ENCODE peak calls at places on chromosomes 11 and 22, in six cellular contexts. D is effector memory CD4-positive, alpha-beta T cell; W is cardiac muscle cell; S is astrocyte of the cerebellum; M is fibroblast of pulmonary artery; X is heart right ventricle. Q is an unnamed sample.

GRCh38 chr11:43646767-43647166 is 33.8 kb upstream of the HSD17B12 start:
- DNase-seq in D (no peak), W (no peak), S (no peak), M (no peak), X (no peak), Q (no peak)

GRCh38 chr11:74141274-74141695 is 29.5 kb downstream of the C2CD3 start:
- DNase-seq in D (no peak), W (no peak), S (no peak), M (peak; percentile 47), X (no peak), Q (peak; percentile 53)

GRCh38 chr22:24434472-24435322 is 7.3 kb downstream of the ADORA2A start:
- DNase-seq in D (peak; percentile 69), W (no peak), S (no peak), M (peak; percentile 69), X (peak; percentile 84), Q (no peak)

GRCh38 chr11:40314327-40314726 is 1145.1 kb downstream of the LRRC4C start:
- DNase-seq in D (no peak), W (no peak), S (no peak), M (no peak), X (no peak), Q (no peak)

GRCh38 chr11:102046841-102047240 is 396 bp upstream of the CFAP300 start:
- DNase-seq in D (no peak), W (no peak), S (no peak), M (peak; percentile 21), X (no peak), Q (no peak)

GRCh38 chr11:69335461-69336386 is 41.8 kb downstream of the MYEOV start:
- DNase-seq in D (no peak), W (no peak), S (no peak), M (no peak), X (no peak), Q (no peak)

GRCh38 chr11:115425243-115425642 is 79.0 kb downstream of the CADM1 start:
- DNase-seq in D (no peak), W (no peak), S (no peak), M (no peak), X (no peak), Q (no peak)

GRCh38 chr11:10414659-10415058 is 40.4 kb upstream of the AMPD3 start:
- DNase-seq in D (no peak), W (no peak), S (no peak), M (peak; percentile 74), X (peak; percentile 24), Q (no peak)

GRCh38 chr11:101797335-101797734 is 117.5 kb upstream of the CEP126 start:
- DNase-seq in D (no peak), W (no peak), S (no peak), M (peak; percentile 22), X (no peak), Q (no peak)

GRCh38 chr11:34501500-34501899 is 12.1 kb downstream of the ELF5 start:
- DNase-seq in D (no peak), W (no peak), S (peak; percentile 97), M (peak; percentile 66), X (no peak), Q (peak; percentile 47)

GRCh38 chr11:76955459-76956114 is 78.6 kb upstream of the B3GNT6 start:
- DNase-seq in D (no peak), W (no peak), S (no peak), M (no peak), X (no peak), Q (peak; percentile 23)

GRCh38 chr11:78902771-78903507 is 328.3 kb upstream of the NARS2 start:
- DNase-seq in D (no peak), W (no peak), S (no peak), M (no peak), X (no peak), Q (no peak)

GRCh38 chr11:73129198-73129597 is 12.9 kb downstream of the FCHSD2 start:
- DNase-seq in D (no peak), W (no peak), S (no peak), M (no peak), X (no peak), Q (no peak)

GRCh38 chr11:65438257-65439151 is 15.9 kb downstream of the NEAT1 start:
- DNase-seq in D (no peak), W (no peak), S (no peak), M (peak; percentile 39), X (no peak), Q (no peak)

GRCh38 chr11:2447253-2447950 is 2.6 kb downstream of the KCNQ1 start:
- DNase-seq in D (no peak), W (no peak), S (no peak), M (no peak), X (no peak), Q (no peak)

GRCh38 chr22:32037236-32037635 is 5.8 kb upstream of the SLC5A1 start:
- DNase-seq in D (no peak), W (no peak), S (no peak), M (no peak), X (no peak), Q (no peak)

GRCh38 chr11:117972044-117972443 is 14.2 kb upstream of the IL10RA start:
- DNase-seq in D (no peak), W (no peak), S (no peak), M (no peak), X (no peak), Q (no peak)

GRCh38 chr11:117969160-117969991 is 16.8 kb upstream of the IL10RA start:
- DNase-seq in D (no peak), W (no peak), S (no peak), M (no peak), X (no peak), Q (no peak)

GRCh38 chr11:117961896-117962295 is 24.3 kb upstream of the IL10RA start:
- DNase-seq in D (no peak), W (no peak), S (no peak), M (no peak), X (no peak), Q (no peak)

GRCh38 chr11:117970400-117971024 is 15.7 kb upstream of the IL10RA start:
- DNase-seq in D (peak; percentile 30), W (no peak), S (no peak), M (peak; percentile 7), X (no peak), Q (peak; percentile 62)

GRCh38 chr11:117966908-117967307 is 19.3 kb upstream of the IL10RA start:
- DNase-seq in D (no peak), W (no peak), S (no peak), M (no peak), X (no peak), Q (no peak)
- H3K4me3 ChIP-seq in D (no peak overlapping the region), W (no peak overlapping the region), S (no peak overlapping the region), M (no peak overlapping the region), X (no peak overlapping the region), Q (no peak overlapping the region)

GRCh38 chr11:57475191-57475590 is 14.9 kb downstream of the RTN4RL2 start:
- DNase-seq in D (no peak), W (no peak), S (no peak), M (peak; percentile 38), X (no peak), Q (no peak)
- H3K4me3 ChIP-seq in D (no peak overlapping the region), W (no peak overlapping the region), S (no peak overlapping the region), M (no peak overlapping the region), X (no peak overlapping the region), Q (no peak overlapping the region)

GRCh38 chr11:61717286-61718033 is 35.0 kb upstream of the MYRF start:
- DNase-seq in D (no peak), W (no peak), S (no peak), M (no peak), X (no peak), Q (no peak)

GRCh38 chr11:61719968-61720367 is 32.5 kb upstream of the MYRF start:
- DNase-seq in D (no peak), W (no peak), S (no peak), M (no peak), X (no peak), Q (no peak)

GRCh38 chr11:61718613-61719302 is 33.7 kb upstream of the MYRF start:
- DNase-seq in D (no peak), W (peak; percentile 83), S (no peak), M (peak; percentile 56), X (peak; percentile 70), Q (peak; percentile 31)

GRCh38 chr11:61716478-61717285 is 35.8 kb upstream of the MYRF start:
- DNase-seq in D (no peak), W (no peak), S (no peak), M (no peak), X (no peak), Q (no peak)

GRCh38 chr11:61718046-61718531 is 34.3 kb upstream of the MYRF start:
- DNase-seq in D (no peak), W (no peak), S (no peak), M (no peak), X (no peak), Q (no peak)
- H3K4me3 ChIP-seq in D (no peak overlapping the region), W (peak overlapping the region; percentile 25), S (peak overlapping the region; percentile 43), M (peak overlapping the region; percentile 42), X (peak overlapping the region; percentile 54), Q (no peak overlapping the region)

GRCh38 chr22:19767427-19768380 is 7.1 kb downstream of the TBX1 start:
- DNase-seq in D (no peak), W (no peak), S (no peak), M (no peak), X (peak; percentile 24), Q (no peak)
- H3K4me3 ChIP-seq in D (no peak overlapping the region), W (no peak overlapping the region), S (no peak overlapping the region), M (no peak overlapping the region), X (peak overlapping the region; percentile 40), Q (no peak overlapping the region)

GRCh38 chr11:27721505-27722116 is 21.4 kb upstream of the BDNF start:
- DNase-seq in D (no peak), W (no peak), S (no peak), M (no peak), X (no peak), Q (no peak)
- H3K4me3 ChIP-seq in D (no peak overlapping the region), W (peak overlapping the region; percentile 39), S (peak overlapping the region; percentile 67), M (peak overlapping the region; percentile 55), X (no peak overlapping the region), Q (peak overlapping the region; percentile 34)

DNA sequence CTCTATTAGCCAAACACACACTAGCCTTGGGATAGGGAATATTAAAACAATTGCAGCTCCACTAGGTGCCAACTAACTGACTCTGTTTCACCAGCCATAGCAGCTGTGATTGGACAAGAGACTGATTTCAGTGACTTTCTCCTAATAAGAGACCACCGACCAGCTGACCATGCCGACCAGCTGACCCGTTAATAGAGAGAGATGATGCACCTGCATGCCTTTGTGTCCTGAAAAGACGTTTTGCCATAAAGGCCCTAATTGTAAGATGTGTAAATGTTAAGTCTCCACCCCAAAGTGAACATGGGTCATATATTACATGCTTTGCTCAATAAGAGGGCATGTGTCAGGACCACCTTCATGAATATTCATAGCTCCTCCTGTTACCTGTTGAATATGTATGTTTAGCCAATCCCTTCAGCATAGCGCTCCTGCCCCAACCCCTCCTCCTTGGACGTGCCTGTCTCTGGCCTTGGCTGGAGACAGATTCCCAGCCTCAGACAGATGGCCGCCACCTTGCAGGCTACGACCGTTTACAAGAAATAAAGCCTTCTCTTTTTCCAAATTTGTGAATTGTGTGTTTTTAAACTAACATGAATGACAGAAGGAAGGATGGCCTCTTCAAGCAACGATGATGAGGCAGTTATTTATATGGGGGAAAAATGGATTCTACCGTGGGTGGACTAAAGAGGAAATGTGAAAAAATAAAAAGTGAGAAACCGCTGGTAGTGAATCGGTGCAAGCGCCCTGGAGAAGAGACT is 1.2 kb upstream of the NADSYN1 start:
- DNase-seq in D (no peak), W (peak; percentile 50), S (no peak), M (no peak), X (no peak), Q (peak; percentile 29)
- H3K4me3 ChIP-seq in D (peak overlapping the region; percentile 79), W (peak overlapping the region; percentile 39), S (peak overlapping the region; percentile 79), M (no peak overlapping the region), X (peak overlapping the region; percentile 97), Q (peak overlapping the region; percentile 87)

GRCh38 chr11:100467821-100468508 is 219.1 kb upstream of the ARHGAP42 start:
- DNase-seq in D (no peak), W (no peak), S (no peak), M (no peak), X (no peak), Q (no peak)
- H3K4me3 ChIP-seq in D (no peak overlapping the region), W (no peak overlapping the region), S (no peak overlapping the region), M (no peak overlapping the region), X (no peak overlapping the region), Q (no peak overlapping the region)

GRCh38 chr11:109697140-109697843 is 275.3 kb downstream of the C11orf87 start:
- DNase-seq in D (no peak), W (peak; percentile 68), S (peak; percentile 34), M (peak; percentile 73), X (no peak), Q (peak; percentile 84)
- H3K4me3 ChIP-seq in D (no peak overlapping the region), W (no peak overlapping the region), S (no peak overlapping the region), M (no peak overlapping the region), X (no peak overlapping the region), Q (no peak overlapping the region)